ENCODE peak calls at places on chromosomes 11 and 22, in eight cellular contexts. One of them, this sample, is unnamed.
A peak's percentile ranks its signal among the peaks of the same experiment; 100 is the strongest.

GRCh38 chr22:48099671-48100070 is 1337.2 kb downstream of the TBC1D22A start:
- DNase-seq in upper lobe of right lung: peak; percentile 27
- DNase-seq in CD8-positive, alpha-beta T cell: no peak
- DNase-seq in lower lobe of right lung: no peak
- DNase-seq in bronchial epithelial cell: no peak
- DNase-seq in endodermal cell: peak; percentile 26
- DNase-seq in dorsolateral prefrontal cortex: no peak
- DNase-seq in H1: no peak
- DNase-seq in this sample: no peak

GRCh38 chr22:20579273-20580120 is 72.1 kb downstream of the MED15 start:
- DNase-seq in upper lobe of right lung: no peak
- DNase-seq in H1: no peak
- DNase-seq in endodermal cell: no peak
- DNase-seq in lower lobe of right lung: no peak
- DNase-seq in CD8-positive, alpha-beta T cell: no peak
- DNase-seq in bronchial epithelial cell: no peak
- DNase-seq in dorsolateral prefrontal cortex: no peak
- DNase-seq in this sample: no peak

GRCh38 chr11:120219157-120219934 is 8.5 kb downstream of the OAF start:
- DNase-seq in CD8-positive, alpha-beta T cell: no peak
- DNase-seq in dorsolateral prefrontal cortex: no peak
- DNase-seq in bronchial epithelial cell: no peak
- DNase-seq in H1: no peak
- DNase-seq in upper lobe of right lung: no peak
- DNase-seq in lower lobe of right lung: no peak
- DNase-seq in endodermal cell: peak; percentile 49
- DNase-seq in this sample: no peak

GRCh38 chr11:34941688-34942087 is 25.3 kb downstream of the PDHX start:
- DNase-seq in dorsolateral prefrontal cortex: no peak
- DNase-seq in CD8-positive, alpha-beta T cell: peak; percentile 9
- DNase-seq in endodermal cell: no peak
- DNase-seq in H1: no peak
- DNase-seq in lower lobe of right lung: no peak
- DNase-seq in bronchial epithelial cell: no peak
- DNase-seq in upper lobe of right lung: no peak
- DNase-seq in this sample: no peak

GRCh38 chr11:22808559-22809197 is 20.9 kb downstream of the SVIP start:
- DNase-seq in bronchial epithelial cell: no peak
- DNase-seq in CD8-positive, alpha-beta T cell: no peak
- DNase-seq in dorsolateral prefrontal cortex: no peak
- DNase-seq in endodermal cell: no peak
- DNase-seq in H1: no peak
- DNase-seq in upper lobe of right lung: no peak
- DNase-seq in lower lobe of right lung: no peak
- DNase-seq in this sample: no peak

GRCh38 chr11:105862736-105863367 is 159.2 kb downstream of the MSANTD4 start:
- DNase-seq in upper lobe of right lung: no peak
- DNase-seq in endodermal cell: no peak
- DNase-seq in lower lobe of right lung: no peak
- DNase-seq in H1: no peak
- DNase-seq in bronchial epithelial cell: peak; percentile 55
- DNase-seq in dorsolateral prefrontal cortex: no peak
- DNase-seq in CD8-positive, alpha-beta T cell: no peak
- DNase-seq in this sample: peak; percentile 10

GRCh38 chr11:46529086-46529905 is 64.5 kb downstream of the AMBRA1 start:
- DNase-seq in upper lobe of right lung: peak; percentile 67
- DNase-seq in bronchial epithelial cell: peak; percentile 64
- DNase-seq in endodermal cell: peak; percentile 92
- DNase-seq in lower lobe of right lung: peak; percentile 64
- DNase-seq in dorsolateral prefrontal cortex: peak; percentile 52
- DNase-seq in CD8-positive, alpha-beta T cell: peak; percentile 84
- DNase-seq in H1: peak; percentile 92
- DNase-seq in this sample: no peak

GRCh38 chr11:133081730-133082452 is 450.4 kb downstream of the OPCML start:
- DNase-seq in bronchial epithelial cell: no peak
- DNase-seq in H1: no peak
- DNase-seq in CD8-positive, alpha-beta T cell: no peak
- DNase-seq in upper lobe of right lung: no peak
- DNase-seq in endodermal cell: peak; percentile 58
- DNase-seq in lower lobe of right lung: no peak
- DNase-seq in dorsolateral prefrontal cortex: no peak
- DNase-seq in this sample: no peak

GRCh38 chr11:85759915-85760314 is 51.0 kb downstream of the SYTL2 start:
- DNase-seq in CD8-positive, alpha-beta T cell: no peak
- DNase-seq in bronchial epithelial cell: peak; percentile 65
- DNase-seq in endodermal cell: no peak
- DNase-seq in H1: no peak
- DNase-seq in dorsolateral prefrontal cortex: no peak
- DNase-seq in lower lobe of right lung: no peak
- DNase-seq in upper lobe of right lung: no peak
- DNase-seq in this sample: peak; percentile 73

GRCh38 chr11:126993599-126993998 is 7.0 kb downstream of the KIRREL3 start:
- DNase-seq in bronchial epithelial cell: no peak
- DNase-seq in lower lobe of right lung: no peak
- DNase-seq in endodermal cell: no peak
- DNase-seq in upper lobe of right lung: no peak
- DNase-seq in dorsolateral prefrontal cortex: no peak
- DNase-seq in H1: no peak
- DNase-seq in CD8-positive, alpha-beta T cell: no peak
- DNase-seq in this sample: no peak

GRCh38 chr22:44828193-44828592 is 75.8 kb downstream of the ARHGAP8 start:
- DNase-seq in upper lobe of right lung: no peak
- DNase-seq in endodermal cell: peak; percentile 90
- DNase-seq in CD8-positive, alpha-beta T cell: no peak
- DNase-seq in H1: peak; percentile 88
- DNase-seq in dorsolateral prefrontal cortex: no peak
- DNase-seq in bronchial epithelial cell: no peak
- DNase-seq in lower lobe of right lung: no peak
- DNase-seq in this sample: no peak

GRCh38 chr11:12066056-12066798 is 44.2 kb upstream of the MICAL2 start:
- DNase-seq in dorsolateral prefrontal cortex: no peak
- DNase-seq in endodermal cell: peak; percentile 68
- DNase-seq in upper lobe of right lung: no peak
- DNase-seq in lower lobe of right lung: no peak
- DNase-seq in bronchial epithelial cell: peak; percentile 99
- DNase-seq in CD8-positive, alpha-beta T cell: no peak
- DNase-seq in H1: peak; percentile 37
- DNase-seq in this sample: peak; percentile 91

GRCh38 chr11:6828103-6828502 is 17.4 kb upstream of the OR10A5 start:
- DNase-seq in H1: no peak
- DNase-seq in endodermal cell: no peak
- DNase-seq in CD8-positive, alpha-beta T cell: no peak
- DNase-seq in lower lobe of right lung: no peak
- DNase-seq in dorsolateral prefrontal cortex: no peak
- DNase-seq in bronchial epithelial cell: no peak
- DNase-seq in upper lobe of right lung: no peak
- DNase-seq in this sample: no peak

GRCh38 chr22:35589071-35589735 is 27.9 kb downstream of the MB start:
- DNase-seq in endodermal cell: no peak
- DNase-seq in lower lobe of right lung: no peak
- DNase-seq in dorsolateral prefrontal cortex: no peak
- DNase-seq in H1: no peak
- DNase-seq in bronchial epithelial cell: peak; percentile 98
- DNase-seq in CD8-positive, alpha-beta T cell: no peak
- DNase-seq in upper lobe of right lung: no peak
- DNase-seq in this sample: peak; percentile 90

GRCh38 chr22:37588540-37589215 is 8.8 kb upstream of the LGALS2 start:
- DNase-seq in upper lobe of right lung: no peak
- DNase-seq in lower lobe of right lung: no peak
- DNase-seq in endodermal cell: no peak
- DNase-seq in CD8-positive, alpha-beta T cell: no peak
- DNase-seq in H1: no peak
- DNase-seq in dorsolateral prefrontal cortex: no peak
- DNase-seq in bronchial epithelial cell: no peak
- DNase-seq in this sample: no peak

GRCh38 chr22:37594237-37594636 is 14.3 kb upstream of the LGALS2 start:
- DNase-seq in H1: no peak
- DNase-seq in dorsolateral prefrontal cortex: no peak
- DNase-seq in CD8-positive, alpha-beta T cell: no peak
- DNase-seq in lower lobe of right lung: no peak
- DNase-seq in bronchial epithelial cell: no peak
- DNase-seq in endodermal cell: no peak
- DNase-seq in upper lobe of right lung: no peak
- DNase-seq in this sample: no peak

GRCh38 chr22:37589607-37590006 is 9.7 kb upstream of the LGALS2 start:
- DNase-seq in H1: no peak
- DNase-seq in CD8-positive, alpha-beta T cell: no peak
- DNase-seq in endodermal cell: peak; percentile 62
- DNase-seq in dorsolateral prefrontal cortex: no peak
- DNase-seq in lower lobe of right lung: no peak
- DNase-seq in bronchial epithelial cell: no peak
- DNase-seq in upper lobe of right lung: no peak
- DNase-seq in this sample: no peak

GRCh38 chr22:37591823-37592404 is 12.0 kb upstream of the LGALS2 start:
- DNase-seq in upper lobe of right lung: no peak
- DNase-seq in bronchial epithelial cell: no peak
- DNase-seq in lower lobe of right lung: no peak
- DNase-seq in dorsolateral prefrontal cortex: no peak
- DNase-seq in CD8-positive, alpha-beta T cell: no peak
- DNase-seq in endodermal cell: no peak
- DNase-seq in H1: no peak
- DNase-seq in this sample: no peak
- H3K4me3 ChIP-seq in upper lobe of right lung: peak overlapping the region; percentile 3
- H3K4me3 ChIP-seq in bronchial epithelial cell: no peak overlapping the region
- H3K4me3 ChIP-seq in lower lobe of right lung: peak overlapping the region; percentile 3
- H3K4me3 ChIP-seq in dorsolateral prefrontal cortex: peak overlapping the region; percentile 9
- H3K4me3 ChIP-seq in CD8-positive, alpha-beta T cell: peak overlapping the region; percentile 15
- H3K4me3 ChIP-seq in endodermal cell: no peak overlapping the region
- H3K4me3 ChIP-seq in H1: no peak overlapping the region
- H3K4me3 ChIP-seq in this sample: peak overlapping the region; percentile 10

GRCh38 chr22:27937453-27937852 is 18.4 kb upstream of the PITPNB start:
- DNase-seq in bronchial epithelial cell: no peak
- DNase-seq in upper lobe of right lung: no peak
- DNase-seq in endodermal cell: no peak
- DNase-seq in H1: no peak
- DNase-seq in dorsolateral prefrontal cortex: no peak
- DNase-seq in lower lobe of right lung: no peak
- DNase-seq in CD8-positive, alpha-beta T cell: no peak
- DNase-seq in this sample: no peak
- TF ChIP-seq CTCF in bronchial epithelial cell: peak; percentile 10
- TF ChIP-seq CTCF in upper lobe of right lung: no peak
- TF ChIP-seq CTCF in endodermal cell: no peak
- TF ChIP-seq CTCF in H1: no peak
- TF ChIP-seq CTCF in dorsolateral prefrontal cortex: no peak
- TF ChIP-seq CTCF in lower lobe of right lung: no peak
- TF ChIP-seq CTCF in CD8-positive, alpha-beta T cell: no peak
- TF ChIP-seq CTCF in this sample: peak; percentile 8

GRCh38 chr11:67356867-67357561 is 3.7 kb upstream of the POLD4 start:
- DNase-seq in H1: peak; percentile 84
- DNase-seq in lower lobe of right lung: peak; percentile 83
- DNase-seq in dorsolateral prefrontal cortex: peak; percentile 50
- DNase-seq in CD8-positive, alpha-beta T cell: peak; percentile 65
- DNase-seq in upper lobe of right lung: peak; percentile 79
- DNase-seq in endodermal cell: peak; percentile 92
- DNase-seq in bronchial epithelial cell: peak; percentile 66
- DNase-seq in this sample: no peak

GRCh38 chr11:67356551-67356866 is 3.2 kb upstream of the POLD4 start:
- DNase-seq in upper lobe of right lung: no peak
- DNase-seq in dorsolateral prefrontal cortex: no peak
- DNase-seq in endodermal cell: no peak
- DNase-seq in bronchial epithelial cell: no peak
- DNase-seq in CD8-positive, alpha-beta T cell: no peak
- DNase-seq in H1: no peak
- DNase-seq in lower lobe of right lung: no peak
- DNase-seq in this sample: no peak

GRCh38 chr11:67354314-67355022 is 1.1 kb upstream of the POLD4 start:
- DNase-seq in CD8-positive, alpha-beta T cell: no peak
- DNase-seq in upper lobe of right lung: no peak
- DNase-seq in bronchial epithelial cell: peak; percentile 95
- DNase-seq in endodermal cell: peak; percentile 86
- DNase-seq in lower lobe of right lung: peak; percentile 61
- DNase-seq in H1: no peak
- DNase-seq in dorsolateral prefrontal cortex: no peak
- DNase-seq in this sample: peak; percentile 89

GRCh38 chr11:67355023-67355793 is 1.9 kb upstream of the POLD4 start:
- DNase-seq in endodermal cell: no peak
- DNase-seq in upper lobe of right lung: no peak
- DNase-seq in H1: no peak
- DNase-seq in dorsolateral prefrontal cortex: no peak
- DNase-seq in CD8-positive, alpha-beta T cell: no peak
- DNase-seq in lower lobe of right lung: no peak
- DNase-seq in bronchial epithelial cell: no peak
- DNase-seq in this sample: no peak

DNA sequence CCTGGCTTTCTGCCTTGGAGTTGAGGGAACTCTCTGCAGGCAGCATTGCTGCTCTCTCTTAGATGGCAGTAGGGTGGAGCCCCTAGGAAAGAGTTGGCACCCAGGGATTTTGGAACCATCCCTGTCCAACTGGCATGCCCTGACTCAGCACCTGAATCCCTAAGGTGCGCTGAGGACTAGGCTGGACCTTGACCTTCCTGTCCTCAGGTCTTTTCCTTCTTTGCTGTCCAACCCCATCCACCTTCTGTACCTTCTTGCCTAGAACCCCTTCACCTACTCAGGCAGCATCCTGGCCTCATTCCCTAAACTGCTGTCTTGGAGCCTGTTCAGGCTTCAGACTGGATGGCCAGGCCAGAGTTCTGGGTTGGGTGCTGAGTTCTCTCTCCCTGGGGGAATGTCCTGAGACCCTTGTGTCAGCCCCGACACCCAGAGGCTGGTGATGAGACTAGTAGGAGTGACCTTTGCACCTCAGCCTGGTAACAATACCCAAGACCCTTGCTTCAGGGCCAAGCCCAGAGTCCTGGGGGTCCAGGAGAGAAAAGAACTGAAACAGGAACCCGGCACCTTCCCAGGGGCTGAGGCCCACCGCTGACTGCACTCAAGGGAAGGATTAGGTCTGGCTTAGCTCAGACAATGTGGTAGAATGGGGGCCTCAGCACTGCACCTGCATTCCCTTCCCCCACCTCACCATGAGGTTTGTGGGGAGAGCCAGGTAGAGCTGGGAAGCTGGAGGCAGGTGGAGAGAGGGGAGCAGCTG is 2.6 kb upstream of the POLD4 start:
- DNase-seq in endodermal cell: no peak
- DNase-seq in lower lobe of right lung: no peak
- DNase-seq in dorsolateral prefrontal cortex: no peak
- DNase-seq in CD8-positive, alpha-beta T cell: no peak
- DNase-seq in H1: no peak
- DNase-seq in bronchial epithelial cell: no peak
- DNase-seq in upper lobe of right lung: peak; percentile 47
- DNase-seq in this sample: no peak
- H3K4me3 ChIP-seq in endodermal cell: no peak overlapping the region
- H3K4me3 ChIP-seq in lower lobe of right lung: no peak overlapping the region
- H3K4me3 ChIP-seq in dorsolateral prefrontal cortex: no peak overlapping the region
- H3K4me3 ChIP-seq in CD8-positive, alpha-beta T cell: no peak overlapping the region
- H3K4me3 ChIP-seq in H1: no peak overlapping the region
- H3K4me3 ChIP-seq in bronchial epithelial cell: no peak overlapping the region
- H3K4me3 ChIP-seq in upper lobe of right lung: no peak overlapping the region
- H3K4me3 ChIP-seq in this sample: no peak overlapping the region

DNA sequence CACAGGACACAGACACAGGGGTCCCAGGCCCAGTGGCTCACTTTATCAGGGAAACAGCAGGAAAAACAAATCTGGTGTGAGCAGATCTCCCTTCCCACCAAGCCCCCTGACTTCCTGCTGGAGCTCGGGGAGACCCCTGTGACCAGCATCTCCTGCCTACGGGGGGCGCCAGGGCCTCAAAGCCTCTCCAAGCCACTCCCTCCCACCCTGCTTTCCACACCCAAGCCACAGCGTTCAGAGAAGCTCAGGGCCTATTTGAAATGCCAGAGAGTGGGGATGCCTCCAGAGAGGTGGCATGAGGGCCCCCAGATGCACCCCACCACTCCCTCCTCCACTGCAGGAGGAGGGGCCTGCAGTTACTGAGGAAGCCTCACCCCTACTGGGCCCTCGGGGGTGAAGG is 5.7 kb upstream of the CDKN1C start:
- DNase-seq in CD8-positive, alpha-beta T cell: peak; percentile 26
- DNase-seq in dorsolateral prefrontal cortex: no peak
- DNase-seq in H1: peak; percentile 69
- DNase-seq in bronchial epithelial cell: no peak
- DNase-seq in upper lobe of right lung: no peak
- DNase-seq in lower lobe of right lung: no peak
- DNase-seq in endodermal cell: peak; percentile 75
- DNase-seq in this sample: no peak
- TF ChIP-seq CTCF in CD8-positive, alpha-beta T cell: no peak
- TF ChIP-seq CTCF in dorsolateral prefrontal cortex: no peak
- TF ChIP-seq CTCF in H1: no peak
- TF ChIP-seq CTCF in bronchial epithelial cell: no peak
- TF ChIP-seq CTCF in upper lobe of right lung: no peak
- TF ChIP-seq CTCF in lower lobe of right lung: no peak
- TF ChIP-seq CTCF in endodermal cell: peak; percentile 58
- TF ChIP-seq CTCF in this sample: no peak